ENCODE peak calls at places on chromosome 3, in six cellular contexts. One of them, this sample, is unnamed.

GRCh38 chr3:32968367-32969087 is 17.1 kb downstream of the CCR4 start:
- DNase-seq in endodermal cell: no peak
- DNase-seq in neuronal stem cell: no peak
- DNase-seq in mammary epithelial cell: no peak
- DNase-seq in GM23248: no peak
- DNase-seq in H9: no peak
- DNase-seq in this sample: no peak

GRCh38 chr3:185702564-185703225 is 116.6 kb downstream of the SENP2 start:
- DNase-seq in mammary epithelial cell: no peak
- DNase-seq in endodermal cell: peak; percentile 64
- DNase-seq in H9: no peak
- DNase-seq in neuronal stem cell: no peak
- DNase-seq in GM23248: no peak
- DNase-seq in this sample: no peak

GRCh38 chr3:12471228-12471627 is 13.1 kb upstream of the TSEN2 start:
- DNase-seq in neuronal stem cell: no peak
- DNase-seq in mammary epithelial cell: peak; percentile 71
- DNase-seq in GM23248: no peak
- DNase-seq in endodermal cell: peak; percentile 62
- DNase-seq in H9: no peak
- DNase-seq in this sample: no peak

GRCh38 chr3:101379695-101380376 is 59.5 kb upstream of the IMPG2 start:
- DNase-seq in H9: no peak
- DNase-seq in GM23248: no peak
- DNase-seq in neuronal stem cell: no peak
- DNase-seq in mammary epithelial cell: no peak
- DNase-seq in endodermal cell: no peak
- DNase-seq in this sample: no peak

GRCh38 chr3:127796045-127796720 is 26.1 kb downstream of the MGLL start:
- DNase-seq in GM23248: no peak
- DNase-seq in neuronal stem cell: no peak
- DNase-seq in H9: no peak
- DNase-seq in mammary epithelial cell: no peak
- DNase-seq in endodermal cell: no peak
- DNase-seq in this sample: no peak

GRCh38 chr3:162141232-162141631 is 644.6 kb downstream of the OTOL1 start:
- DNase-seq in neuronal stem cell: no peak
- DNase-seq in H9: no peak
- DNase-seq in mammary epithelial cell: peak; percentile 16
- DNase-seq in GM23248: peak; percentile 64
- DNase-seq in endodermal cell: no peak
- DNase-seq in this sample: peak; percentile 69

GRCh38 chr3:79015854-79016253 is 751.9 kb downstream of the ROBO1 start:
- DNase-seq in endodermal cell: no peak
- DNase-seq in GM23248: no peak
- DNase-seq in neuronal stem cell: no peak
- DNase-seq in H9: no peak
- DNase-seq in mammary epithelial cell: no peak
- DNase-seq in this sample: no peak

GRCh38 chr3:160458151-160458550 is 8.6 kb upstream of the TRIM59 start:
- DNase-seq in GM23248: no peak
- DNase-seq in mammary epithelial cell: no peak
- DNase-seq in endodermal cell: no peak
- DNase-seq in neuronal stem cell: no peak
- DNase-seq in H9: no peak
- DNase-seq in this sample: no peak

GRCh38 chr3:188707396-188708288 is 464.1 kb upstream of the TPRG1 start:
- DNase-seq in GM23248: no peak
- DNase-seq in mammary epithelial cell: no peak
- DNase-seq in endodermal cell: no peak
- DNase-seq in H9: no peak
- DNase-seq in neuronal stem cell: no peak
- DNase-seq in this sample: no peak

GRCh38 chr3:43180027-43180426 is 74.1 kb upstream of the POMGNT2 start:
- DNase-seq in H9: no peak
- DNase-seq in mammary epithelial cell: peak; percentile 89
- DNase-seq in neuronal stem cell: no peak
- DNase-seq in endodermal cell: peak; percentile 31
- DNase-seq in GM23248: peak; percentile 81
- DNase-seq in this sample: peak; percentile 88

GRCh38 chr3:127175272-127175671 is 17.7 kb upstream of the PRR23E start:
- DNase-seq in neuronal stem cell: no peak
- DNase-seq in H9: peak; percentile 8
- DNase-seq in endodermal cell: no peak
- DNase-seq in GM23248: no peak
- DNase-seq in mammary epithelial cell: peak; percentile 17
- DNase-seq in this sample: no peak

GRCh38 chr3:112464264-112464663 is 35.0 kb downstream of the BTLA start:
- DNase-seq in mammary epithelial cell: no peak
- DNase-seq in neuronal stem cell: no peak
- DNase-seq in GM23248: no peak
- DNase-seq in endodermal cell: no peak
- DNase-seq in H9: no peak
- DNase-seq in this sample: no peak

GRCh38 chr3:126180477-126181397 is at the start of gene ALDH1L1:
- DNase-seq in neuronal stem cell: peak; percentile 58
- DNase-seq in H9: peak; percentile 83
- DNase-seq in GM23248: peak; percentile 13
- DNase-seq in mammary epithelial cell: peak; percentile 32
- DNase-seq in endodermal cell: peak; percentile 92
- DNase-seq in this sample: peak; percentile 53

GRCh38 chr3:45167011-45167911 is 21.1 kb upstream of the CDCP1 start:
- DNase-seq in mammary epithelial cell: peak; percentile 98
- DNase-seq in H9: peak; percentile 95
- DNase-seq in neuronal stem cell: peak; percentile 57
- DNase-seq in GM23248: peak; percentile 96
- DNase-seq in endodermal cell: peak; percentile 95
- DNase-seq in this sample: peak; percentile 96

GRCh38 chr3:93924491-93924890 is 49.2 kb downstream of the PROS1 start:
- DNase-seq in H9: no peak
- DNase-seq in GM23248: no peak
- DNase-seq in neuronal stem cell: no peak
- DNase-seq in endodermal cell: no peak
- DNase-seq in mammary epithelial cell: peak; percentile 7
- DNase-seq in this sample: no peak

GRCh38 chr3:160941885-160942494 is 163.2 kb downstream of the B3GALNT1 start:
- DNase-seq in endodermal cell: peak; percentile 88
- DNase-seq in GM23248: peak; percentile 67
- DNase-seq in mammary epithelial cell: peak; percentile 45
- DNase-seq in neuronal stem cell: peak; percentile 41
- DNase-seq in H9: peak; percentile 41
- DNase-seq in this sample: peak; percentile 90

GRCh38 chr3:177563792-177564191 is 366.5 kb upstream of the TBL1XR1 start:
- DNase-seq in GM23248: no peak
- DNase-seq in mammary epithelial cell: no peak
- DNase-seq in endodermal cell: no peak
- DNase-seq in neuronal stem cell: no peak
- DNase-seq in H9: no peak
- DNase-seq in this sample: no peak

GRCh38 chr3:163490119-163490518 is 1588.2 kb downstream of the SI start:
- DNase-seq in endodermal cell: peak; percentile 93
- DNase-seq in GM23248: peak; percentile 59
- DNase-seq in neuronal stem cell: peak; percentile 6
- DNase-seq in mammary epithelial cell: peak; percentile 19
- DNase-seq in H9: peak; percentile 85
- DNase-seq in this sample: no peak

GRCh38 chr3:144403040-144403457 is 431.4 kb downstream of the DIPK2A start:
- DNase-seq in GM23248: peak; percentile 67
- DNase-seq in neuronal stem cell: no peak
- DNase-seq in mammary epithelial cell: no peak
- DNase-seq in endodermal cell: no peak
- DNase-seq in H9: no peak
- DNase-seq in this sample: no peak

GRCh38 chr3:2172561-2173171 is 74.0 kb downstream of the CNTN4 start:
- DNase-seq in GM23248: no peak
- DNase-seq in neuronal stem cell: no peak
- DNase-seq in H9: no peak
- DNase-seq in endodermal cell: no peak
- DNase-seq in mammary epithelial cell: no peak
- DNase-seq in this sample: no peak

GRCh38 chr3:42898896-42899675 is 6.9 kb upstream of the ZNF662 start:
- DNase-seq in GM23248: peak; percentile 25
- DNase-seq in endodermal cell: peak; percentile 41
- DNase-seq in H9: no peak
- DNase-seq in mammary epithelial cell: no peak
- DNase-seq in neuronal stem cell: no peak
- DNase-seq in this sample: no peak

GRCh38 chr3:5136619-5137429 is 14.7 kb downstream of the ARL8B start:
- DNase-seq in endodermal cell: no peak
- DNase-seq in neuronal stem cell: no peak
- DNase-seq in GM23248: peak; percentile 46
- DNase-seq in H9: peak; percentile 31
- DNase-seq in mammary epithelial cell: peak; percentile 82
- DNase-seq in this sample: no peak

GRCh38 chr3:133734305-133734704 is 11.9 kb upstream of the TF start:
- DNase-seq in endodermal cell: no peak
- DNase-seq in mammary epithelial cell: no peak
- DNase-seq in GM23248: no peak
- DNase-seq in neuronal stem cell: no peak
- DNase-seq in H9: no peak
- DNase-seq in this sample: no peak

DNA sequence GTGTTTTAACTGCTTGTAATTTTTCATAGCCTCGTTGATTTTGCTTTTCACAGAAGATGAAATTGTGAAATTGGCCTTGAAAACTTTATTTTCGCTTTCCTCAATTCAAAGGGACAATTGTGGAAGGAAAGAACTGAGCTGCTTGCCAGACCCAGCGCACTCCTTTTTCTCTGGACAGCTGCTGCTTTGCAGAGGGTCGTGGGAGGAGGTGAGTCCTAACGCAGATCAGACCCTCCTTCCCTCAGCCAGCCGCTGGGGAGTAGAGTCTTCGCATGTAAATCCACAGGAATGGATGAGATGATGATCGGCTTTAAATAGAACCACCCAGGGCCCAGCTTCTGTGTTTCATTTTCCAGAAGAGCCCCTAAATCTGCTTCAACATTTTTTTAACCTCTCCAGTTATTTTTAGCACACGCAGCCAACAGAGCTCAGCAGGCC is 42.7 kb upstream of the UBE2E1 start:
- DNase-seq in H9: no peak
- DNase-seq in endodermal cell: no peak
- DNase-seq in neuronal stem cell: no peak
- DNase-seq in mammary epithelial cell: no peak
- DNase-seq in GM23248: peak; percentile 24
- DNase-seq in this sample: peak; percentile 47
- H3K9ac ChIP-seq in H9: no peak overlapping the region
- H3K9ac ChIP-seq in endodermal cell: no peak overlapping the region
- H3K9ac ChIP-seq in neuronal stem cell: no peak overlapping the region
- H3K9ac ChIP-seq in mammary epithelial cell: no peak overlapping the region
- H3K9ac ChIP-seq in GM23248: peak overlapping the region; percentile 50
- H3K9ac ChIP-seq in this sample: peak overlapping the region; percentile 79

DNA sequence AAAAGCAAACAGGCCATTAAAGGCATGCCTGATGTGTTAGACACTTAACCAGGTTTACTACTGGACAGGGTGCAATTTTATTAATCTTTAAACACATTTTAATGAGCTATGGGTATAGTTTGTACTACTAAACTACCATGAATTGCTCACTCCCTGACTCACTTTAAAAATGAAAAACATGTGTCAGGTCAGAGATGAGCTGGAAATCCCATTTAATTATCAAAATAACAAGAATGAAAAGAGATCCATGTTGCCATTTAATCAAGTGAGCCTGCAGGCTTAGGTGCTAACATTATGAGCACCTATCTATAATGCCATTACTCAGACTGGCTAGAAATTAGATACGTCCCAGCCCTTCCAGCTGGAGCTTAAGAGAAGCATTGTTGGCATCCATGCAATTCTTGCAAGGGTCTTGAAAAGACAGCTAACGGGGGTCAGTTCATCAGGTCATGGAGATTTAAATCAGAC is 224.4 kb downstream of the THRB start:
- DNase-seq in endodermal cell: no peak
- DNase-seq in H9: no peak
- DNase-seq in mammary epithelial cell: peak; percentile 6
- DNase-seq in neuronal stem cell: peak; percentile 58
- DNase-seq in GM23248: peak; percentile 62
- DNase-seq in this sample: peak; percentile 39
- H3K9ac ChIP-seq in endodermal cell: no peak overlapping the region
- H3K9ac ChIP-seq in H9: no peak overlapping the region
- H3K9ac ChIP-seq in mammary epithelial cell: no peak overlapping the region
- H3K9ac ChIP-seq in neuronal stem cell: no peak overlapping the region
- H3K9ac ChIP-seq in GM23248: no peak overlapping the region
- H3K9ac ChIP-seq in this sample: no peak overlapping the region

GRCh38 chr3:124158174-124158812 is 166.4 kb upstream of the ROPN1 start:
- DNase-seq in H9: peak; percentile 79
- DNase-seq in GM23248: no peak
- DNase-seq in neuronal stem cell: no peak
- DNase-seq in mammary epithelial cell: no peak
- DNase-seq in endodermal cell: peak; percentile 77
- DNase-seq in this sample: no peak
- H3K9ac ChIP-seq in H9: no peak overlapping the region
- H3K9ac ChIP-seq in GM23248: no peak overlapping the region
- H3K9ac ChIP-seq in neuronal stem cell: no peak overlapping the region
- H3K9ac ChIP-seq in mammary epithelial cell: no peak overlapping the region
- H3K9ac ChIP-seq in endodermal cell: no peak overlapping the region
- H3K9ac ChIP-seq in this sample: no peak overlapping the region

GRCh38 chr3:46690798-46691197 is 2.7 kb downstream of the ALS2CL start:
- DNase-seq in GM23248: peak; percentile 13
- DNase-seq in endodermal cell: no peak
- DNase-seq in neuronal stem cell: no peak
- DNase-seq in mammary epithelial cell: peak; percentile 54
- DNase-seq in H9: no peak
- DNase-seq in this sample: no peak

GRCh38 chr3:46693897-46694235 is 387 bp upstream of the ALS2CL start:
- DNase-seq in endodermal cell: no peak
- DNase-seq in mammary epithelial cell: no peak
- DNase-seq in GM23248: peak; percentile 79
- DNase-seq in H9: no peak
- DNase-seq in neuronal stem cell: no peak
- DNase-seq in this sample: no peak

GRCh38 chr3:46694520-46694919 is 1.0 kb upstream of the ALS2CL start:
- DNase-seq in endodermal cell: no peak
- DNase-seq in neuronal stem cell: no peak
- DNase-seq in mammary epithelial cell: no peak
- DNase-seq in GM23248: no peak
- DNase-seq in H9: no peak
- DNase-seq in this sample: no peak

GRCh38 chr3:46693038-46693896 is at the start of gene ALS2CL:
- DNase-seq in endodermal cell: peak; percentile 90
- DNase-seq in neuronal stem cell: no peak
- DNase-seq in GM23248: peak; percentile 66
- DNase-seq in H9: peak; percentile 77
- DNase-seq in mammary epithelial cell: peak; percentile 75
- DNase-seq in this sample: peak; percentile 55

DNA sequence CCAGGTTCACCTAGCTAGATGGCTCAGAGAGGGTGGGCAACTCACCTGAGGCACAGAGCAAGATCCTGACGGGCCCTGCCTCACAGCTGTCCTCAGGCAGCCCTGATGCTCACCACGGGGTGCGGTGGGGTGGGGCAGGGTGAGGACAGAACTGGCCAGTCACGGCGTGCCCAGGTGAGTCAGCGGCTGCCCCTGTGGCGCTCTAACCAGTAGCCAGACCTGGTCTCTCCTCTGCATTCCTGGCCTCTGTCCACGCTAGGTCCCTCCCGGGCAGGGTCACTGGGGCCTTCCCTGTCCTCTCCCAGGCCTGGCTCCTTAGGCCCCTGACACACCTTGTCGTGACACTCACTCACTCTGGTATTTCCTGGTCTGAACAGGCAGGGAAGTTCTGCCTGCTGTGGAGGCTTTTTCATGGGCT is 904 bp downstream of the ALS2CL start:
- DNase-seq in endodermal cell: peak; percentile 90
- DNase-seq in GM23248: peak; percentile 37
- DNase-seq in mammary epithelial cell: peak; percentile 96
- DNase-seq in H9: peak; percentile 81
- DNase-seq in neuronal stem cell: no peak
- DNase-seq in this sample: no peak
- H3K9ac ChIP-seq in endodermal cell: no peak overlapping the region
- H3K9ac ChIP-seq in GM23248: peak overlapping the region; percentile 66
- H3K9ac ChIP-seq in mammary epithelial cell: peak overlapping the region; percentile 90
- H3K9ac ChIP-seq in H9: no peak overlapping the region
- H3K9ac ChIP-seq in neuronal stem cell: no peak overlapping the region
- H3K9ac ChIP-seq in this sample: no peak overlapping the region